ENCODE peak calls at places on chromosomes 5 and 9, in seven cellular contexts. D is posterior cingulate gyrus, L is uterus, Z is activated T-cell treated with anti-CD3 and anti-CD28 coated beads for 1 hour, H is HS-27A, X is nephron progenitor cell, S is cardiac fibroblast. N is an unnamed sample.

GRCh38 chr9:129402341-129402739 is 218.6 kb downstream of the C9orf50 start:
- DNase-seq in D (no peak), L (no peak), Z (no peak), H (no peak), X (peak), S (no peak), N (no peak)

GRCh38 chr5:53930457-53930856 is 370.0 kb downstream of the NDUFS4 start:
- DNase-seq in D (no peak), L (no peak), Z (no peak), H (no peak), X (no peak), S (peak), N (no peak)

GRCh38 chr5:89071941-89072331 is 189.0 kb upstream of the MEF2C start:
- DNase-seq in D (no peak), L (no peak), Z (no peak), H (no peak), X (no peak), S (no peak), N (no peak)

GRCh38 chr9:126298319-126298801 is 28.3 kb upstream of the MVB12B start:
- DNase-seq in D (peak), L (no peak), Z (no peak), H (no peak), X (peak), S (no peak), N (no peak)

GRCh38 chr5:3828761-3829160 is 233.1 kb downstream of the IRX1 start:
- DNase-seq in D (no peak), L (no peak), Z (no peak), H (no peak), X (no peak), S (no peak), N (no peak)

GRCh38 chr5:137215780-137216179 is 283.3 kb downstream of the SPOCK1 start:
- DNase-seq in D (no peak), L (no peak), Z (no peak), H (no peak), X (no peak), S (no peak), N (no peak)

GRCh38 chr9:21287280-21287679 is 17.8 kb downstream of the IFNA5 start:
- DNase-seq in D (no peak), L (no peak), Z (no peak), H (no peak), X (no peak), S (no peak), N (no peak)

GRCh38 chr9:110531776-110532175 is 47.8 kb downstream of the SVEP1 start:
- DNase-seq in D (no peak), L (no peak), Z (no peak), H (no peak), X (no peak), S (peak), N (no peak)

GRCh38 chr5:33129309-33129708 is 311.5 kb upstream of the TARS1 start:
- DNase-seq in D (no peak), L (no peak), Z (no peak), H (no peak), X (no peak), S (peak), N (no peak)

GRCh38 chr5:1208221-1208742 is 6.9 kb downstream of the SLC6A19 start:
- DNase-seq in D (no peak), L (no peak), Z (no peak), H (no peak), X (no peak), S (no peak), N (no peak)

GRCh38 chr5:141320225-141321169 is at the start of gene TAF7:
- DNase-seq in D (peak), L (peak), Z (peak), H (no peak), X (peak), S (peak), N (peak)

GRCh38 chr9:99778308-99778707 is 43.4 kb upstream of the NR4A3 start:
- DNase-seq in D (no peak), L (no peak), Z (no peak), H (peak), X (no peak), S (peak), N (no peak)

GRCh38 chr5:6674421-6674820 is 38.8 kb upstream of the TENT4A start:
- DNase-seq in D (no peak), L (no peak), Z (no peak), H (no peak), X (no peak), S (no peak), N (no peak)

GRCh38 chr5:153671653-153672346 is 181.3 kb downstream of the GRIA1 start:
- DNase-seq in D (no peak), L (no peak), Z (no peak), H (no peak), X (no peak), S (no peak), N (no peak)

N was measured in naive thymus-derived CD4-positive, alpha-beta T cell.